ENCODE peak calls at places on chromosomes 6 and 20, in four cellular contexts. U is cardiac muscle cell, Y is heart left ventricle, Z is A673. H is an unnamed sample.
A peak's percentile ranks its signal among the peaks of the same experiment; 100 is the strongest.

GRCh38 chr6:75302280-75302679 is 17.7 kb upstream of the TMEM30A start:
- DNase-seq in U (no peak), Y (no peak), Z (no peak), H (no peak)

GRCh38 chr6:151765444-151765886 is 42.0 kb upstream of the ESR1 start:
- DNase-seq in U (peak; percentile 67), Y (peak; percentile 33), Z (peak; percentile 81), H (peak; percentile 42)

GRCh38 chr6:116220172-116220571 is 33.7 kb downstream of the TSPYL4 start:
- DNase-seq in U (no peak), Y (no peak), Z (no peak), H (no peak)

GRCh38 chr20:18902181-18902725 is 88.7 kb downstream of the SCP2D1 start:
- DNase-seq in U (no peak), Y (no peak), Z (no peak), H (no peak)

GRCh38 chr20:14790771-14791517 is 453.5 kb upstream of the FLRT3 start:
- DNase-seq in U (no peak), Y (no peak), Z (no peak), H (no peak)

GRCh38 chr6:25301358-25301757 is 22.2 kb downstream of the CARMIL1 start:
- DNase-seq in U (no peak), Y (no peak), Z (no peak), H (no peak)

GRCh38 chr20:41340327-41341055 is at the start of gene LPIN3:
- DNase-seq in U (peak; percentile 94), Y (peak; percentile 93), Z (peak; percentile 89), H (peak; percentile 90)

GRCh38 chr6:124490123-124490522 is 472.1 kb upstream of the RNF217 start:
- DNase-seq in U (no peak), Y (no peak), Z (peak; percentile 63), H (no peak)

GRCh38 chr6:165821754-165822153 is 158.7 kb upstream of the PDE10A start:
- DNase-seq in U (no peak), Y (no peak), Z (no peak), H (no peak)

GRCh38 chr6:2616796-2617195 is 133.9 kb downstream of the MYLK4 start:
- DNase-seq in U (no peak), Y (no peak), Z (peak; percentile 71), H (no peak)

GRCh38 chr20:57380081-57380750 is 11.0 kb upstream of the RBM38 start:
- DNase-seq in U (no peak), Y (no peak), Z (no peak), H (no peak)

GRCh38 chr6:18561006-18561750 is 174.0 kb downstream of the RNF144B start:
- DNase-seq in U (no peak), Y (peak; percentile 28), Z (peak; percentile 65), H (no peak)

GRCh38 chr6:147246853-147247635 is 42.8 kb downstream of the STXBP5 start:
- DNase-seq in U (no peak), Y (no peak), Z (no peak), H (no peak)

DNA sequence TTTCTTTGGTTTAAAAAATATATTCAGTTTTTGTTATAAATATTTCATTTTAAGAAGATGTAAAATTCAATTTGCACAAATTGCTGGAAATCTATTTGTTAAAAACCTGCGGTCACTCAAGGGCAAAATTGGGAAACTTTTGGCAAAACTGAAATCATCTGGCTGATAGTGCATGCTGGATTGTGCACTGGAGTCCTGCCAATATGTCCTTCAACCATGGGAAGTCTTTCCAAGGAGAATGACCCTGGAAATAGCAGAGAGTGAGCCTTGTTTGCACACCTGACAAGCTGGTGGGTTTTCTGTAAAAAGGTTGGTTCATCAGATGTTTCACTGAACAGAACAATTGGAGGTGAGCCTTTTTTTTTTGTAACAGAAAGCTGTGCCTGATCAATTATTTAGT is 413.5 kb downstream of the BTBD3 start:
- DNase-seq in U (no peak), Y (no peak), Z (no peak), H (no peak)
- H3K4me3 ChIP-seq in U (no peak overlapping the region), Y (no peak overlapping the region), Z (no peak overlapping the region), H (no peak overlapping the region)

GRCh38 chr6:100465701-100466409 is 1.1 kb upstream of the SIM1 start:
- DNase-seq in U (no peak), Y (no peak), Z (no peak), H (no peak)

GRCh38 chr6:100464910-100465700 is at the start of gene SIM1:
- DNase-seq in U (peak; percentile 88), Y (peak; percentile 50), Z (peak; percentile 93), H (no peak)

GRCh38 chr6:100462990-100463684 is 1.6 kb downstream of the SIM1 start:
- DNase-seq in U (no peak), Y (no peak), Z (no peak), H (no peak)

GRCh38 chr6:100463685-100464161 is 998 bp downstream of the SIM1 start:
- DNase-seq in U (no peak), Y (no peak), Z (no peak), H (no peak)

DNA sequence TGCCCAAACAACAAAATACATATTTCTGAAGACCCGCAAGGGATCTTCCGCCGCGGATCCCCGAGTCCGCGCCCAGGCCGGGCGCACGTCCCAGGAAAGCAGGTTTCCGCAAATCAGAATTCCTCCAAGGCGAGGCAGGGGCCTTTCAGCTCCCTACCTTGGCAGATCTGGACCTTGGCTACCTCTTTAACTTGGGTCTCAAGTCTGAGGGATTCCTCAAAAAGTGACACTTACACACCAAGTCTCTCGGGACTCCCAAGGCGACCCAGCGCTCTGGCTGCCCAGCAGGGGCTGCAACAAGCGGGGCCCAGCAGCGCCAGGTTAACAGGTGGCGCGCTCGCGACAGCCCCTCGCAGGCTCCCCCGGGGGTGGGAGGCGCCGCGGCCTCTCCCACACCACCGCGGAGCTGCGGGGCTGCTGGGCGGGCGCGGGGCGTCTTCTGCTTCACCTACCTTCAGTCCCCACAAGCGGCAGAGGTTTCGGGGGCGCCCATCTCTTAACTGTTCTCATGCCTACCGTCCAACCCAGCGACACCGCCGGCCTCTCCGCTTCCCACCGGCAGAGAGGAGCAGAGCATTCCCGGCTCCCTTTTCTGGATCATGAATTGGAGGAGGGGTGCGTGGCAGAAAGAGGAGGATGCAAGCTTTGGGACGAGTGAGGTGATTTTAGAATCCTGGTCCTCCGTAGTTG is 414 bp downstream of the SIM1 start:
- DNase-seq in U (peak; percentile 41), Y (no peak), Z (no peak), H (no peak)
- H3K4me3 ChIP-seq in U (peak overlapping the region; percentile 24), Y (peak overlapping the region; percentile 21), Z (peak overlapping the region; percentile 64), H (no peak overlapping the region)

DNA sequence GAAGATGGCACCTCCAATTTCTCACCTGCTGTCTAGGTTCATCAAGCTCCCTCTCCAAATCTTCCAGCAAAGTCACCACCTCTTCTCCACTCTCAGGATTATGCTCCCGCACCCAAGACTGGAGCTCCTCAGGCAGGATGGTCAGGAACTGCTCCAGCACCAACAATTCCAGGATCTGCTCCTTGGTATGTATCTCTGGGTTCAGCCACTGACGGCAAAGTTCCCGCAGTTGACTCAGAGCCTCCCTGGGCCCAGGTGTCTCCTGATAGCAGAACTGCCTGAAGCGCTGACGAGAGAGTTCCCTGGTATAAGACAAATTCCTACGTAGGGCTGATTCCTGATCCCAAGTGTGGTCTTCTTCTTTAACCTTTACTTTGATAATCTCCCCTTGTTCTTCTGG is 60.6 kb downstream of the GPX5 start:
- DNase-seq in U (no peak), Y (no peak), Z (no peak), H (no peak)
- H3K4me3 ChIP-seq in U (peak overlapping the region; percentile 68), Y (peak overlapping the region; percentile 57), Z (peak overlapping the region; percentile 59), H (no peak overlapping the region)

GRCh38 chr6:26318459-26319404 is 46.3 kb upstream of the BTN3A2 start:
- DNase-seq in U (no peak), Y (no peak), Z (no peak), H (no peak)
- H3K4me3 ChIP-seq in U (no peak overlapping the region), Y (no peak overlapping the region), Z (no peak overlapping the region), H (no peak overlapping the region)

DNA sequence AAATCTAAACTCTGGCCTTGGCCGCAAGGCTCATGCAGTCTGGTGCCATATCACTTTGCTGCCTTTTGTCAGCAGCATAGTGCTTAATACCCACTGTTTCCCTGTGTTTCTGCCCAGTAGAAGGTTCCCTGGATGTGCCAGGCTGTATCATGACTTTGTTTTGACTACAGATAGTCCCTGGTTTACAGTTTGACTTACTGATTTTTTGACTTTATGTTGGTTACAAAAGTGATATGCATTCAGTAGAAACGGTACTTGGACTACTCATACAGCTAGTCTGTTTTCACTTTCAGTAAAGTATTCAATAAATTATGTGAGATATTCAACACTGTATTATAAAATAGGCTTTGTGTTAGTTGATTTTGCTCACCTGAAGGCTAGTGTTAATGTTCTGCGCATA is 19.0 kb downstream of the RALY start:
- DNase-seq in U (no peak), Y (no peak), Z (no peak), H (no peak)
- H3K4me3 ChIP-seq in U (no peak overlapping the region), Y (no peak overlapping the region), Z (no peak overlapping the region), H (no peak overlapping the region)

GRCh38 chr6:10554826-10555225 is 33.7 kb downstream of the GCNT2 start:
- DNase-seq in U (no peak), Y (no peak), Z (no peak), H (no peak)

GRCh38 chr6:10555625-10556309 is 34.6 kb downstream of the GCNT2 start:
- DNase-seq in U (peak; percentile 78), Y (peak; percentile 78), Z (peak; percentile 52), H (peak; percentile 36)

GRCh38 chr6:10557886-10558285 is 36.7 kb downstream of the GCNT2 start:
- DNase-seq in U (no peak), Y (no peak), Z (no peak), H (no peak)

GRCh38 chr6:10558575-10558974 is 37.4 kb downstream of the GCNT2 start:
- DNase-seq in U (peak; percentile 22), Y (peak; percentile 60), Z (no peak), H (no peak)

DNA sequence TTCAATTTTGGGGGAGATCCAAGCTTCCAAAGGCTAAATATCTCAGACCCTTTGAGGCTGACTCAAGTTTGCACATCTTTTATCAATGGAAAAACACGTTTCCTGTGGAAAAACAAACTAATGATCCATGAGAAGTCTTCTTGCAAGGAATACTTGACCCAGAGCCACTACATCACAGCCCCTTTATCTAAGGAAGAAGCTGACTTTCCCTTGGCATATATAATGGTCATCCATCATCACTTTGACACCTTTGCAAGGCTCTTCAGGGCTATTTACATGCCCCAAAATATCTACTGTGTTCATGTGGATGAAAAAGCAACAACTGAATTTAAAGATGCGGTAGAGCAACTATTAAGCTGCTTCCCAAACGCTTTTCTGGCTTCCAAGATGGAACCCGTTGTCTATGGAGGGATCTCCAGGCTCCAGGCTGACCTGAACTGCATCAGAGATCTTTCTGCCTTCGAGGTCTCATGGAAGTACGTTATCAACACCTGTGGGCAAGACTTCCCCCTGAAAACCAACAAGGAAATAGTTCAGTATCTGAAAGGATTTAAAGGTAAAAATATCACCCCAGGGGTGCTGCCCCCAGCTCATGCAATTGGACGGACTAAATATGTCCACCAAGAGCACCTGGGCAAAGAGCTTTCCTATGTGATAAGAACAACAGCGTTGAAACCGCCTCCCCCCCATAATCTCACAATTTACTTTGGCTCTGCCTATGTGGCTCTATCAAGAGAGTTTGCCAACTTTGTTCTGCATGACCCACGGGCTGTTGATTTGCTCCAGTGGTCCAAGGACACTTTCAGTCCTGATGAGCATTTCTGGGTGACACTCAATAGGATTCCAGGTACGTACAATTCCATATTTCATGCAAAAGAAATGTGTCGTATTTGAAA is 35.6 kb downstream of the GCNT2 start:
- DNase-seq in U (no peak), Y (no peak), Z (no peak), H (no peak)
- H3K4me3 ChIP-seq in U (peak overlapping the region; percentile 36), Y (peak overlapping the region; percentile 36), Z (peak overlapping the region; percentile 44), H (no peak overlapping the region)

DNA sequence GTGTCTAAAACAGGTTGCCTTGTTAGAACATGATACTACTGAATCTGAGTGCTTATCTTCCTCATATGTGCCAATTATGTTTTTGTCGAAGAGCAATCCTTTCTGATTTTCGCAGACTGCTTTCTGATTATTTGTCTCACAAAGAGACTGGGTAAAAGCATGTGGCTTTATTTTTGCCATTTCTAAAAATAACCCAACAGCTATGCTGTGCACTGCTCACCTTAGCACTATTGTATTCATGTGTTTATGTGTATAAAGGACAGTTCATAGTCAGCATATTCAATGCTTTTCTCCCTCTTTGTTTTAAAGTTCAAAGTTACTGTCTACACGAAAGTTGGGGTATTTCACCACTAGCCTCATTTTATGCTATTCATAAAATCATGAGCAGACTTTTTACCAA is 127.0 kb downstream of the SGK1 start:
- DNase-seq in U (no peak), Y (no peak), Z (no peak), H (no peak)
- H3K4me3 ChIP-seq in U (no peak overlapping the region), Y (no peak overlapping the region), Z (no peak overlapping the region), H (no peak overlapping the region)

GRCh38 chr6:30769088-30769852 is 24.9 kb upstream of the IER3 start:
- DNase-seq in U (peak; percentile 18), Y (peak; percentile 87), Z (peak; percentile 75), H (peak; percentile 45)
- H3K4me3 ChIP-seq in U (no peak overlapping the region), Y (no peak overlapping the region), Z (no peak overlapping the region), H (no peak overlapping the region)

H was measured in lung.